ENCODE peak calls at places on chromosomes 4 and X, in nine cellular contexts. One of them, this sample, is unnamed.

GRCh38 chr4:118417325-118417724 is 64.5 kb upstream of the PRSS12 start:
- DNase-seq in anterior cingulate cortex: no peak
- DNase-seq in NCI-H1694: no peak
- DNase-seq in mucosa of gallbladder: no peak
- DNase-seq in kidney tubule cell: peak
- DNase-seq in GM13977: no peak
- DNase-seq in activated CD4-positive, alpha-beta T cell treated with anti-CD3 and anti-CD28 coated beads, Interleukin-2, amount 10 ng/mL, durations not matched to agents 7 days and 5 days: no peak
- DNase-seq in Karpas-422: no peak
- DNase-seq in NCI-H2081: no peak
- DNase-seq in this sample: no peak

GRCh38 chrX:40448793-40449192 is 132.0 kb upstream of the ATP6AP2 start:
- DNase-seq in anterior cingulate cortex: no peak
- DNase-seq in NCI-H1694: no peak
- DNase-seq in mucosa of gallbladder: no peak
- DNase-seq in kidney tubule cell: no peak
- DNase-seq in GM13977: no peak
- DNase-seq in activated CD4-positive, alpha-beta T cell treated with anti-CD3 and anti-CD28 coated beads, Interleukin-2, amount 10 ng/mL, durations not matched to agents 7 days and 5 days: no peak
- DNase-seq in Karpas-422: no peak
- DNase-seq in NCI-H2081: no peak
- DNase-seq in this sample: no peak

GRCh38 chr4:93710847-93711430 is 117.6 kb upstream of the ATOH1 start:
- DNase-seq in anterior cingulate cortex: no peak
- DNase-seq in NCI-H1694: no peak
- DNase-seq in mucosa of gallbladder: peak
- DNase-seq in kidney tubule cell: no peak
- DNase-seq in GM13977: no peak
- DNase-seq in activated CD4-positive, alpha-beta T cell treated with anti-CD3 and anti-CD28 coated beads, Interleukin-2, amount 10 ng/mL, durations not matched to agents 7 days and 5 days: no peak
- DNase-seq in Karpas-422: no peak
- DNase-seq in NCI-H2081: no peak
- DNase-seq in this sample: peak

GRCh38 chr4:79442422-79442821 is 34.4 kb upstream of the GK2 start:
- DNase-seq in anterior cingulate cortex: no peak
- DNase-seq in NCI-H1694: no peak
- DNase-seq in mucosa of gallbladder: no peak
- DNase-seq in kidney tubule cell: no peak
- DNase-seq in GM13977: no peak
- DNase-seq in activated CD4-positive, alpha-beta T cell treated with anti-CD3 and anti-CD28 coated beads, Interleukin-2, amount 10 ng/mL, durations not matched to agents 7 days and 5 days: no peak
- DNase-seq in Karpas-422: no peak
- DNase-seq in NCI-H2081: no peak
- DNase-seq in this sample: no peak

GRCh38 chr4:681736-682451 is 7.1 kb downstream of the SLC49A3 start:
- DNase-seq in anterior cingulate cortex: no peak
- DNase-seq in NCI-H1694: no peak
- DNase-seq in mucosa of gallbladder: no peak
- DNase-seq in kidney tubule cell: no peak
- DNase-seq in GM13977: peak
- DNase-seq in activated CD4-positive, alpha-beta T cell treated with anti-CD3 and anti-CD28 coated beads, Interleukin-2, amount 10 ng/mL, durations not matched to agents 7 days and 5 days: no peak
- DNase-seq in Karpas-422: no peak
- DNase-seq in NCI-H2081: peak
- DNase-seq in this sample: peak

GRCh38 chr4:78720994-78721677 is 55.0 kb upstream of the BMP2K start:
- DNase-seq in anterior cingulate cortex: no peak
- DNase-seq in NCI-H1694: no peak
- DNase-seq in mucosa of gallbladder: peak
- DNase-seq in kidney tubule cell: no peak
- DNase-seq in GM13977: no peak
- DNase-seq in activated CD4-positive, alpha-beta T cell treated with anti-CD3 and anti-CD28 coated beads, Interleukin-2, amount 10 ng/mL, durations not matched to agents 7 days and 5 days: peak
- DNase-seq in Karpas-422: no peak
- DNase-seq in NCI-H2081: no peak
- DNase-seq in this sample: no peak

GRCh38 chr4:11428701-11429571 is at the start of gene HS3ST1:
- DNase-seq in anterior cingulate cortex: peak
- DNase-seq in NCI-H1694: peak
- DNase-seq in mucosa of gallbladder: peak
- DNase-seq in kidney tubule cell: peak
- DNase-seq in GM13977: peak
- DNase-seq in activated CD4-positive, alpha-beta T cell treated with anti-CD3 and anti-CD28 coated beads, Interleukin-2, amount 10 ng/mL, durations not matched to agents 7 days and 5 days: peak
- DNase-seq in Karpas-422: no peak
- DNase-seq in NCI-H2081: peak
- DNase-seq in this sample: peak

GRCh38 chr4:13844740-13845139 is 217.2 kb upstream of the BOD1L1 start:
- DNase-seq in anterior cingulate cortex: no peak
- DNase-seq in NCI-H1694: no peak
- DNase-seq in mucosa of gallbladder: no peak
- DNase-seq in kidney tubule cell: no peak
- DNase-seq in GM13977: no peak
- DNase-seq in activated CD4-positive, alpha-beta T cell treated with anti-CD3 and anti-CD28 coated beads, Interleukin-2, amount 10 ng/mL, durations not matched to agents 7 days and 5 days: no peak
- DNase-seq in Karpas-422: no peak
- DNase-seq in NCI-H2081: no peak
- DNase-seq in this sample: no peak

GRCh38 chrX:149267878-149268813 is 237.0 kb downstream of the IDS start:
- DNase-seq in anterior cingulate cortex: no peak
- DNase-seq in NCI-H1694: no peak
- DNase-seq in mucosa of gallbladder: no peak
- DNase-seq in kidney tubule cell: no peak
- DNase-seq in GM13977: no peak
- DNase-seq in activated CD4-positive, alpha-beta T cell treated with anti-CD3 and anti-CD28 coated beads, Interleukin-2, amount 10 ng/mL, durations not matched to agents 7 days and 5 days: no peak
- DNase-seq in Karpas-422: no peak
- DNase-seq in NCI-H2081: no peak
- DNase-seq in this sample: no peak

GRCh38 chr4:183118585-183118984 is 19.5 kb downstream of the WWC2 start:
- DNase-seq in anterior cingulate cortex: no peak
- DNase-seq in NCI-H1694: no peak
- DNase-seq in mucosa of gallbladder: no peak
- DNase-seq in kidney tubule cell: peak
- DNase-seq in GM13977: no peak
- DNase-seq in activated CD4-positive, alpha-beta T cell treated with anti-CD3 and anti-CD28 coated beads, Interleukin-2, amount 10 ng/mL, durations not matched to agents 7 days and 5 days: no peak
- DNase-seq in Karpas-422: no peak
- DNase-seq in NCI-H2081: no peak
- DNase-seq in this sample: no peak

GRCh38 chr4:140374130-140374477 is 658 bp downstream of the SCOC start:
- DNase-seq in anterior cingulate cortex: no peak
- DNase-seq in NCI-H1694: no peak
- DNase-seq in mucosa of gallbladder: no peak
- DNase-seq in kidney tubule cell: peak
- DNase-seq in GM13977: no peak
- DNase-seq in activated CD4-positive, alpha-beta T cell treated with anti-CD3 and anti-CD28 coated beads, Interleukin-2, amount 10 ng/mL, durations not matched to agents 7 days and 5 days: no peak
- DNase-seq in Karpas-422: no peak
- DNase-seq in NCI-H2081: no peak
- DNase-seq in this sample: peak

GRCh38 chrX:150680974-150681373 is 12.2 kb upstream of the MTMR1 start:
- DNase-seq in anterior cingulate cortex: no peak
- DNase-seq in NCI-H1694: no peak
- DNase-seq in mucosa of gallbladder: no peak
- DNase-seq in kidney tubule cell: peak
- DNase-seq in GM13977: no peak
- DNase-seq in activated CD4-positive, alpha-beta T cell treated with anti-CD3 and anti-CD28 coated beads, Interleukin-2, amount 10 ng/mL, durations not matched to agents 7 days and 5 days: peak
- DNase-seq in Karpas-422: peak
- DNase-seq in NCI-H2081: no peak
- DNase-seq in this sample: peak

GRCh38 chr4:41322613-41323012 is 65.9 kb downstream of the UCHL1 start:
- DNase-seq in anterior cingulate cortex: no peak
- DNase-seq in NCI-H1694: no peak
- DNase-seq in mucosa of gallbladder: no peak
- DNase-seq in kidney tubule cell: no peak
- DNase-seq in GM13977: no peak
- DNase-seq in activated CD4-positive, alpha-beta T cell treated with anti-CD3 and anti-CD28 coated beads, Interleukin-2, amount 10 ng/mL, durations not matched to agents 7 days and 5 days: no peak
- DNase-seq in Karpas-422: no peak
- DNase-seq in NCI-H2081: no peak
- DNase-seq in this sample: no peak

GRCh38 chr4:73170518-73171198 is 87.9 kb downstream of the ANKRD17 start:
- DNase-seq in anterior cingulate cortex: no peak
- DNase-seq in NCI-H1694: no peak
- DNase-seq in mucosa of gallbladder: no peak
- DNase-seq in kidney tubule cell: no peak
- DNase-seq in GM13977: no peak
- DNase-seq in activated CD4-positive, alpha-beta T cell treated with anti-CD3 and anti-CD28 coated beads, Interleukin-2, amount 10 ng/mL, durations not matched to agents 7 days and 5 days: no peak
- DNase-seq in Karpas-422: no peak
- DNase-seq in NCI-H2081: no peak
- DNase-seq in this sample: peak